ENCODE peak calls at places on chromosomes 13 and 19, in six cellular contexts. G, S, W, K, B and H are unnamed samples. For H3K36me3, the result is how much of the 10 kb centered on the place peaks cover.

GRCh38 chr19:4577020-4577782 is 17.7 kb upstream of the SEMA6B start:
- DNase-seq in S (peak), W (no peak), G (no peak), B (no peak), K (peak), H (peak)

GRCh38 chr19:1450735-1451669 is 1.1 kb downstream of the APC2 start:
- DNase-seq in S (peak), K (no peak), G (no peak), B (no peak), W (no peak), H (no peak)

GRCh38 chr19:45079911-45080469 is 930 bp downstream of the GEMIN7 start:
- DNase-seq in S (no peak), G (no peak), K (no peak), W (no peak), B (no peak), H (no peak)

GRCh38 chr13:26758496-26759155 is 2.0 kb downstream of the GPR12 start:
- DNase-seq in W (no peak), G (no peak), B (no peak), K (no peak), S (no peak), H (no peak)

GRCh38 chr13:73809561-73809960 is 324.6 kb downstream of the KLF12 start:
- DNase-seq in S (no peak), W (no peak), K (no peak), B (no peak), G (no peak), H (no peak)

GRCh38 chr13:43335669-43336068 is 312.3 kb downstream of the DNAJC15 start:
- DNase-seq in B (no peak), K (no peak), G (no peak), S (no peak), W (no peak), H (no peak)

GRCh38 chr13:27446986-27447583 is 3.3 kb downstream of the MTIF3 start:
- DNase-seq in B (no peak), W (no peak), K (no peak), S (no peak), G (no peak), H (no peak)

GRCh38 chr13:95896302-95896701 is 156.9 kb downstream of the UGGT2 start:
- DNase-seq in K (peak), B (no peak), S (no peak), G (no peak), W (no peak), H (no peak)

GRCh38 chr19:43674630-43674982 is 4.6 kb upstream of the PLAUR start:
- DNase-seq in B (no peak), W (no peak), G (no peak), S (no peak), K (no peak), H (no peak)

GRCh38 chr13:36344173-36344572 is 2.0 kb downstream of the SPART start:
- DNase-seq in K (peak), G (no peak), B (no peak), W (no peak), S (no peak), H (no peak)

GRCh38 chr13:50422181-50423148 is 407.2 kb downstream of the KCNRG start:
- DNase-seq in S (no peak), G (no peak), K (peak), W (no peak), B (no peak), H (no peak)

GRCh38 chr19:36196249-36196648 is 18.2 kb downstream of the ZNF565 start:
- DNase-seq in W (no peak), S (no peak), B (no peak), K (no peak), G (no peak), H (no peak)

GRCh38 chr19:38267780-38268430 is 3.5 kb downstream of the SPINT2 start:
- DNase-seq in W (no peak), S (no peak), K (no peak), B (no peak), G (no peak), H (no peak)

GRCh38 chr19:35204799-35205732 is 23.5 kb downstream of the FAM187B start:
- DNase-seq in G (peak), S (no peak), B (no peak), K (peak), W (no peak), H (no peak)

GRCh38 chr19:42412661-42413076 is 14.5 kb downstream of the LIPE start:
- DNase-seq in K (no peak), G (no peak), W (no peak), S (peak), B (no peak), H (no peak)

GRCh38 chr19:11346104-11346940 is at the start of the genes CCDC159 and TMEM205:
- DNase-seq in B (peak), G (peak), K (peak), W (peak), S (peak), H (peak)

GRCh38 chr19:47239610-47240296 is 8.8 kb upstream of the BBC3 start:
- DNase-seq in G (no peak), W (no peak), B (no peak), K (no peak), S (peak), H (no peak)

GRCh38 chr19:37361994-37362393 is 8.9 kb upstream of the ZNF527 start:
- DNase-seq in W (no peak), G (no peak), B (no peak), K (no peak), S (no peak), H (no peak)

GRCh38 chr13:25489238-25489637 is 117.5 kb downstream of the ATP8A2 start:
- DNase-seq in S (no peak), W (no peak), G (no peak), B (no peak), K (no peak), H (no peak)

GRCh38 chr13:29523199-29523931 is 72.1 kb downstream of the SLC7A1 start:
- DNase-seq in S (no peak), G (no peak), K (no peak), W (no peak), B (no peak), H (no peak)

GRCh38 chr13:50566646-50567045 is 276.8 kb downstream of the DLEU7 start:
- DNase-seq in S (no peak), K (no peak), G (no peak), W (no peak), B (no peak), H (no peak)

GRCh38 chr13:27599845-27600553 is 20.3 kb downstream of the LNX2 start:
- DNase-seq in G (no peak), B (peak), W (peak), S (peak), K (peak), H (no peak)

GRCh38 chr19:38918526-38918925 is 6.5 kb upstream of the CCER2 start:
- DNase-seq in B (no peak), S (peak), G (no peak), K (no peak), W (no peak), H (no peak)

GRCh38 chr13:102903659-102904407 is 58.0 kb downstream of the ERCC5 start:
- DNase-seq in K (peak), W (no peak), G (no peak), S (peak), B (no peak), H (no peak)

GRCh38 chr13:44347905-44348304 is 25.7 kb upstream of the SERP2 start:
- DNase-seq in B (peak), S (peak), K (no peak), G (no peak), W (no peak), H (no peak)

GRCh38 chr19:16324384-16325160 is at the start of gene KLF2:
- DNase-seq in B (peak), G (no peak), K (peak), W (peak), S (peak), H (peak)

GRCh38 chr13:52024481-52024880 is at the start of gene UTP14C:
- DNase-seq in K (no peak), W (no peak), G (no peak), B (no peak), S (no peak), H (no peak)

GRCh38 chr13:26474286-26474685 is 83.2 kb upstream of the WASF3 start:
- DNase-seq in G (no peak), K (no peak), W (no peak), S (no peak), B (no peak), H (no peak)

GRCh38 chr19:23547816-23548430 is 139.1 kb downstream of the ZNF675 start:
- DNase-seq in W (no peak), K (no peak), B (no peak), S (no peak), G (no peak), H (no peak)

GRCh38 chr13:28527629-28528028 is 32.7 kb upstream of the FLT1 start:
- DNase-seq in S (no peak), B (no peak), K (no peak), W (no peak), G (no peak), H (no peak)

GRCh38 chr13:107743983-107744382 is 471.4 kb downstream of the LIG4 start:
- DNase-seq in B (no peak), S (no peak), K (no peak), W (no peak), G (no peak), H (no peak)

GRCh38 chr19:47511128-47511517 is 3.7 kb downstream of the NAPA start:
- DNase-seq in S (no peak), K (no peak), G (no peak), W (no peak), B (no peak), H (no peak)

GRCh38 chr13:77678691-77679090 is 18.8 kb upstream of the SLAIN1 start:
- DNase-seq in S (no peak), W (no peak), K (no peak), G (no peak), B (no peak), H (no peak)

GRCh38 chr13:73697166-73697565 is 437.0 kb downstream of the KLF12 start:
- DNase-seq in W (no peak), G (no peak), S (no peak), K (no peak), B (no peak), H (no peak)

GRCh38 chr19:29084266-29084665 is 128.7 kb downstream of the UQCRFS1 start:
- DNase-seq in K (peak), W (no peak), G (no peak), S (peak), B (no peak), H (no peak)

GRCh38 chr13:80339841-80340642 is 884 bp downstream of the SPRY2 start:
- DNase-seq in G (no peak), K (peak), B (peak), S (peak), W (no peak), H (no peak)

GRCh38 chr19:10120538-10121198 is 969 bp upstream of the EIF3G start:
- DNase-seq in S (no peak), G (no peak), B (no peak), K (no peak), W (no peak), H (no peak)

GRCh38 chr13:83890358-83890757 is 8.1 kb upstream of the SLITRK1 start:
- DNase-seq in K (no peak), S (no peak), W (no peak), G (no peak), B (no peak), H (no peak)

GRCh38 chr13:83895994-83896580 is 13.8 kb upstream of the SLITRK1 start:
- DNase-seq in K (no peak), W (no peak), B (no peak), G (no peak), S (no peak), H (no peak)
- TF ChIP-seq JUND in K (no peak), W (no peak), B (no peak), G (no peak), S (no peak), H (no peak)

DNA sequence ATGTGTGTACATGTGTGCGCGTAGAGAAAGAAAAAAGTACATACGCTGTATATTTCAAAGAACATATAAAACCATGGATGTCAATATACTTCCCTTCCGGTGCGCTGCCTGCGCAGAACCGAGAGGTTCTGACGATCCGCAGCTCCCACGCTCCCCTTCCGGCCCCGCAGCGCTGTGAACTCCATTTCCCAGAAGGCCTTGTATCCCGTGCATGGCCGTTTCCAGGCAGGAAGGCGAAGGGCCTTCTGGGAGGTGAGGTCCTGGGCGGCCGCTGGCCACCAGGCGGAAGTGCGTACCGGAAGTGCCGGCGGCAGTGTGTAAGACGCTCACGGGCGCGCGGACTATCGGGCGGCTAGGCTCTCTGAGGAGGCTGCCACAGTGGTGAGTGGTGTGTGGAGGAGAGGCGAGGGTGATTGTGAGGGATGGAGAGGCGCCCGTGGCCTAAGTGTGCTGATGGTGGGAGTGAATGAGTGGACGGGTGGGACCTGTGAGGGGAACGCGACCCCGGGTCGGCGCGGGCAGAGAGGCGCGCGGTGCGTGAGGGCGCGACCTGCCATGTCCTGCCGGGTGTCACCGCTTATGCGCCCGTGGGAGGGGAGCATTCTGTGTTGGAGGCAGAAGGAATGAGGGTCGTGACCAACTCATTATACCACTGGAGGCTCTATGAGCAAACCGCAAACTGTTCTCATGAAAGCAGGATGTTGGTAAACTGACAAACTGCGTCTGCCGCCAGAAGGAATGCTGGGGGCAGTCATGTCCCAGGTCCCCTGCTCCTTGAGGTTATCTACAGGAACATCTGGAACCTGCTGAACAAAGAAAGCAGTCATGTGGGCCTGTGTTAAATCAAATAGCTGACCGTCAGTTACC is at the start of gene ERVK3-1:
- DNase-seq in S (peak), K (peak), B (peak), W (peak), G (peak), H (peak)
- H3K36me3 ChIP-seq in S (half or more), K (half or more), B (under half), W (under half), G (under half), H (under half)

GRCh38 chr13:48162182-48162581 is 67.3 kb upstream of the MED4 start:
- DNase-seq in K (no peak), W (no peak), G (no peak), S (no peak), B (no peak), H (no peak)

GRCh38 chr13:48163066-48163465 is 68.2 kb upstream of the MED4 start:
- DNase-seq in W (no peak), K (no peak), S (no peak), G (no peak), B (no peak), H (no peak)

GRCh38 chr13:48165727-48166126 is 67.3 kb upstream of the ITM2B start:
- DNase-seq in W (no peak), G (no peak), S (no peak), B (no peak), K (no peak), H (no peak)

GRCh38 chr13:48161530-48162179 is 66.8 kb upstream of the MED4 start:
- DNase-seq in G (no peak), S (no peak), B (no peak), K (peak), W (no peak), H (no peak)

GRCh38 chr13:48165063-48165462 is 67.9 kb upstream of the ITM2B start:
- DNase-seq in K (no peak), B (no peak), W (no peak), G (no peak), S (no peak), H (no peak)
- TF ChIP-seq JUND in K (no peak), B (no peak), W (no peak), G (no peak), S (no peak), H (no peak)

DNA sequence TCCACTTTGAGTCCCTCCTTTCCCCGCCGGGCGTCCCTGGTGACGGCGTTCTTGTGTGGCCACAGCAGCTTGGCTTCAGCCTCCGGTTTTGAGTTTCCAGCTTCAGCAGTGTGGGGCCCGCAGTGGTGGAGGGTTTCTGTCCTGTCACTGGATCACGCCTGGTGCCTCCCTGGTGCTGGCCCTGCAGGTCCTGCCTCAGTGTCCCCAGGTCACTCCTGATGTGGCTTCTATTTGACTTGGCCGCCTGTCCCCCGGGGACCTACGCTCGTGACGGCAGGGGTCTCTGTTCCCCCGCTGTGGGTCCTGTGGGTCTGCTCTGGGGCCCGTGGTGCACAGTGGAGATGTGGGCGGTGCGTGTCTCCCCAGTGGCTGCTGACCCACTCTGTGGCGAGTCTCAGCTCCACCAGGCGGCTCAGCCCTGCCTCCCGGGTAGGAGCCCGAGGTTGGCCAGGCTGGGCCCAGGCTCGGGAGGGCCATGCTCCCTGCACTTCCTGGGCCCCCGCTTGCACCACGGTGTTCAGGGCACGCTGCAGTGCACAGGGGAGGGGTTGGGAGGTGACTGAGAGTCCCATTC is 1.9 kb downstream of the ATP4B start:
- DNase-seq in S (no peak), W (no peak), G (no peak), K (no peak), B (no peak), H (no peak)
- H3K36me3 ChIP-seq in S (under half), W (under half), G (under half), K (under half), B (under half), H (under half)

DNA sequence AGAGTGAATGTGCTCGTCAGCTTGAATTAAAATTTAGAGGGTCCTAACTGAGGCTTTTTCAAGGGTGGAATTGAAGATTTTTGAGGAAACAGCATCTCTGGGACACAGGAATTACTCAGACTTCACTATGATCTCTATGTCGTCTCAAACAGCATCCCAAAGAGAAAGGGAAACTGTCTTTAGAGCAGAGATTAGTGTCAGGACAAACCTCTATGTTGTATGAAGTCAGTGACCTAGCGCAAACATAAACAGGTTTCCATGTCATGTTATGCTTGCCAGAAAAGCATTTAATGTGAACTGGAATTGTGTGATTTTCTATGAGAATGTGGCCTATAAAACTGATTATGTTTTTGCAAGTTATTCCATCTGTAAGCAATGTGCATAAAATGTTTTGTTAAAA is 573.7 kb downstream of the GPC6 start:
- DNase-seq in B (no peak), G (no peak), W (no peak), K (no peak), S (no peak), H (no peak)
- TF ChIP-seq JUND in B (no peak), G (no peak), W (no peak), K (no peak), S (no peak), H (no peak)

GRCh38 chr19:19782783-19783182 is 38.8 kb downstream of the ZNF506 start:
- DNase-seq in W (no peak), K (no peak), G (no peak), S (no peak), B (no peak), H (no peak)

GRCh38 chr19:19788015-19788414 is 33.5 kb downstream of the ZNF506 start:
- DNase-seq in S (no peak), K (no peak), B (no peak), W (no peak), G (no peak), H (no peak)
- H3K36me3 ChIP-seq in S (under half), K (under half), B (under half), W (under half), G (under half), H (under half)

GRCh38 chr19:6232567-6232966 is 47.2 kb downstream of the MLLT1 start:
- DNase-seq in W (no peak), S (no peak), B (no peak), G (no peak), K (no peak), H (no peak)
- TF ChIP-seq JUND in W (no peak), S (no peak), B (no peak), G (no peak), K (no peak), H (no peak)

GRCh38 chr19:34181111-34181864 is 9.0 kb downstream of the LSM14A start:
- DNase-seq in K (no peak), G (no peak), W (no peak), B (no peak), S (no peak), H (no peak)
- H3K36me3 ChIP-seq in K (under half), G (under half), W (under half), B (under half), S (under half), H (under half)